ENCODE peak calls at places on chromosomes 16 and 17, in six cellular contexts. M is hepatocyte, K is heart left ventricle, N is K562, V is mucosa of descending colon, B is colonic mucosa. R is an unnamed sample.
A peak's percentile ranks its signal among the peaks of the same experiment; 100 is the strongest.

GRCh38 chr16:4207683-4208528 is 34.0 kb downstream of the SRL start:
- DNase-seq in V (no peak), N (peak; percentile 72), B (no peak), K (peak; percentile 54), M (no peak), R (no peak)

GRCh38 chr17:45942284-45942683 is 47.9 kb downstream of the MAPT start:
- DNase-seq in K (peak; percentile 84), V (no peak), B (no peak), M (no peak), N (no peak), R (no peak)

GRCh38 chr16:13696017-13696416 is 223.9 kb upstream of the ERCC4 start:
- DNase-seq in N (no peak), M (no peak), V (no peak), K (no peak), B (no peak), R (no peak)

GRCh38 chr17:78300962-78301820 is 58.7 kb downstream of the SOCS3 start:
- DNase-seq in V (no peak), M (no peak), K (no peak), B (no peak), N (no peak), R (no peak)

GRCh38 chr17:69820881-69821473 is 254.0 kb upstream of the KCNJ16 start:
- DNase-seq in B (no peak), N (no peak), V (no peak), M (no peak), K (no peak), R (no peak)

GRCh38 chr16:11310997-11311561 is 29.9 kb upstream of the PRM1 start:
- DNase-seq in B (no peak), V (peak; percentile 39), N (no peak), M (no peak), K (no peak), R (no peak)

GRCh38 chr16:85157813-85158701 is 45.8 kb upstream of the CIBAR2 start:
- DNase-seq in B (no peak), K (no peak), V (no peak), N (no peak), M (no peak), R (no peak)

GRCh38 chr17:39981207-39982068 is 831 bp downstream of the PSMD3 start:
- DNase-seq in B (no peak), M (peak; percentile 43), V (no peak), N (peak; percentile 34), K (no peak), R (no peak)

GRCh38 chr16:1202274-1202673 is 22.8 kb downstream of the TPSG1 start:
- DNase-seq in B (no peak), N (no peak), M (no peak), V (no peak), K (no peak), R (no peak)

GRCh38 chr16:79013004-79013403 is 587.5 kb downstream of the MAF start:
- DNase-seq in V (no peak), N (no peak), K (no peak), M (no peak), B (no peak), R (no peak)

GRCh38 chr17:75390982-75391381 is 14.5 kb downstream of the GRB2 start:
- DNase-seq in M (no peak), B (no peak), N (no peak), K (no peak), V (no peak), R (no peak)

GRCh38 chr17:67469208-67469980 is 92.3 kb downstream of the PITPNC1 start:
- DNase-seq in B (no peak), M (peak; percentile 34), N (no peak), K (no peak), V (no peak), R (no peak)

DNA sequence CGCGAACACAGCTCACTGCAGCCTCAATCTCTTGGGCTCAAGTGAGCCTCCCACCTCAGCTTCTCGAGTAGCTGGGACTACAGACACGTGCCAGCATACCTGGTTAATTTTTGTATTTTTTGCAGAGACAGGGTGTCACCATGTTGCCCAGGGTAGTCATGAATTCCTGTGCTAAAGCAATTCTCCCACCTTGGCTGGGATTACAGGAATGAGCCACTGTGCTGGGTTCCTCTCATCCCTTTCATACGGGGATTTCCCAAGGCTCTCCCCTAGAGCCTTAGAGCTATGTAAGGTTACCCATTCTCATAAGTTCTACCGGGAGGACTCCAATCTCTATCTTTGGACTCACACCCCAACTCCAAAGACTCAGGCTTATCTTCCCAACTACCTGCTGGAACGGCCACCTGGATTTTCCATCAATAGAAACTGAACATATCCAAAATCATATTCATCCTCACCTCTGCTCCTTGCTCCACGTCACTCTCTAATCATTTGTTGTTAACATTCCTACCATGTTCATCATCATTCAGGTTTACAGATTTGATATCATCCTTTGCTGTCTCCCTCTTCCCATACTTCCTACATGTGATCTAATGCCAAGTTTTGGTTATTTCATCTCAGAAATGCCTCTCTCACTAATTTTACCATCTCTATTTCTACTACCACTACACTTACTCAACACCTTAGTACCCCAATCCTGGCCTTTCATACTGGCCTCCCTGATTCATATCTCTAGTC is 92.5 kb downstream of the NCOR1 start:
- DNase-seq in M (no peak), V (no peak), N (no peak), B (no peak), K (no peak), R (no peak)
- H3K36me3 ChIP-seq in M (peaks cover 4% of the 10 kb centered on the region), V (peaks cover 2% of the 10 kb centered on the region), N (peaks cover 45% of the 10 kb centered on the region), B (peaks cover 16% of the 10 kb centered on the region), K (peaks cover 76% of the 10 kb centered on the region), R (no peaks in the 10 kb centered on the region)

GRCh38 chr17:2214047-2214717 is 89.4 kb downstream of the SMG6 start:
- DNase-seq in V (no peak), B (no peak), N (peak; percentile 55), K (peak; percentile 52), M (peak; percentile 85), R (no peak)
- H3K4me3 ChIP-seq in V (no peak overlapping the region), B (no peak overlapping the region), N (no peak overlapping the region), K (no peak overlapping the region), M (no peak overlapping the region), R (peak overlapping the region; percentile 20)

GRCh38 chr16:2767140-2767731 is 9.8 kb downstream of the ELOB start:
- DNase-seq in B (no peak), K (no peak), N (no peak), M (no peak), V (no peak), R (no peak)
- H3K36me3 ChIP-seq in B (peaks cover 50% of the 10 kb centered on the region), K (peaks cover 100% of the 10 kb centered on the region), N (peaks cover 100% of the 10 kb centered on the region), M (peaks cover 15% of the 10 kb centered on the region), V (peaks cover 24% of the 10 kb centered on the region), R (peaks cover 74% of the 10 kb centered on the region)

DNA sequence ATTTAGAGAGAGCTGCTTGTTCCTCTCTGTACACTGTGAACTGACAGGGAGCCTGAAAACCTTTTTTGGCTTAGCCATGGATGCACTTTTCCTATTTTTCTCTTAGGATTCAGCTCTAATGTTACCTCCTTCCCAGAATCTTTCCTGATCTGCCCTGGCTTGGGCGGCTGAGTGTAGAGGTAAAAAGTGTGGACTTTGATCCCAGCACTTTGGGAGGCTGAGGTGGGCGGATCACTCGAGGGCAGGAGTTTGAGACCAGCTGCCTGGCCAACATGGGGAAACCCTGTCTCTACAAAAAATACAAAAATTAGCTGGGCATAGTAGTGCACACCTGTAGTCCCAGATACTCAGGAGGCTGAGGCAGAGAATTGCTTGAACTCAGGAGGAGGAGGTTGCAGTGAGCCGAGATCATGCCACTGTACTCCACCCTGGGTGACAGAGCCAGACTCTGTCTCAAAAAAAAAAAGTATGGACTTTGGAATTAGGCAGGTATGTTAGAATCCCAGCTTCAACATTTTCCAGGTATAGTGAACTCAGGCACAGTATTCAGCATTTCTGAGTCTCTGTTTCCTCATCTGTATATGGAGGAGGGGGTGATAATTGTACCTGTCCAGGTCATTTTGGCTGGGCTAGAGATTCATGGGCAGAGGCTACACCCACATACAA is 212.5 kb upstream of the EEF2KMT start:
- DNase-seq in B (peak; percentile 75), M (no peak), V (no peak), K (no peak), N (no peak), R (no peak)
- H3K4me3 ChIP-seq in B (no peak overlapping the region), M (no peak overlapping the region), V (no peak overlapping the region), K (no peak overlapping the region), N (no peak overlapping the region), R (no peak overlapping the region)

DNA sequence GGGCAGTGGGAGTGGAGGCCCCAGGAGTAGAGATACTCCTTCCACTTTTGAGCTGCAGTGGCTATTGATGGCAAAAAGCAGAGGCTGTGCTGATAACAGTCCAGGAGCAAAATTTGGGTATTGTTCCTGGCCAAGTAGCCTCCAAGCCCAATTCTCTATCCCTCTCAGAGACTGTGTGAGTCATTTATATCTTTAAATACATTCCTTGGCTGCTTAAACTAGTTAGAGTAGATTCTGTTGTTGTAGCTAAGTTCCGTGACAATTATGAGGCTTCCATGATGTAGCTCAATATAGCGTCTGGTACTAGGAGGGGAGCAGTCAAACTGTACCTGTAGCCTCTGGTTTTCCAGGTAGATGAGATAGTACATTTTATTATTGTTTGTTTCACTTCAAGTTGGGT is 19.9 kb upstream of the UBE2G1 start:
- DNase-seq in K (no peak), V (no peak), B (no peak), M (no peak), N (no peak), R (no peak)
- H3K36me3 ChIP-seq in K (no peaks in the 10 kb centered on the region), V (no peaks in the 10 kb centered on the region), B (no peaks in the 10 kb centered on the region), M (no peaks in the 10 kb centered on the region), N (no peaks in the 10 kb centered on the region), R (no peaks in the 10 kb centered on the region)